ENCODE peak calls at places on chromosome 18, in eight cellular contexts. One of them, this sample, is unnamed.
A peak's percentile ranks its signal among the peaks of the same experiment; 100 is the strongest.

GRCh38 chr18:9613550-9614400 is 584 bp downstream of the PPP4R1 start:
- DNase-seq in OCI-LY7: peak; percentile 68
- DNase-seq in pons: peak; percentile 9
- DNase-seq in RWPE1: peak; percentile 39
- DNase-seq in B cell: peak; percentile 60
- DNase-seq in activated naive CD8-positive, alpha-beta T cell treated with anti-CD3 and anti-CD28 coated beads, Interleukin-2, amount 10 ng/mL, durations not matched to agents 7 days and 5 days: peak; percentile 70
- DNase-seq in HCEC 1CT: peak; percentile 55
- DNase-seq in GM06990: peak; percentile 71
- DNase-seq in this sample: no peak

GRCh38 chr18:3777719-3778118 is 327.7 kb downstream of the TGIF1 start:
- DNase-seq in GM06990: no peak
- DNase-seq in HCEC 1CT: no peak
- DNase-seq in B cell: no peak
- DNase-seq in RWPE1: no peak
- DNase-seq in OCI-LY7: no peak
- DNase-seq in pons: no peak
- DNase-seq in activated naive CD8-positive, alpha-beta T cell treated with anti-CD3 and anti-CD28 coated beads, Interleukin-2, amount 10 ng/mL, durations not matched to agents 7 days and 5 days: no peak
- DNase-seq in this sample: no peak

GRCh38 chr18:68796936-68797690 is 767 bp upstream of the CCDC102B start:
- DNase-seq in RWPE1: peak; percentile 3
- DNase-seq in GM06990: no peak
- DNase-seq in pons: no peak
- DNase-seq in B cell: no peak
- DNase-seq in HCEC 1CT: peak; percentile 85
- DNase-seq in activated naive CD8-positive, alpha-beta T cell treated with anti-CD3 and anti-CD28 coated beads, Interleukin-2, amount 10 ng/mL, durations not matched to agents 7 days and 5 days: no peak
- DNase-seq in OCI-LY7: no peak
- DNase-seq in this sample: no peak

GRCh38 chr18:22188551-22189267 is 19.3 kb downstream of the GATA6 start:
- DNase-seq in RWPE1: no peak
- DNase-seq in OCI-LY7: no peak
- DNase-seq in HCEC 1CT: no peak
- DNase-seq in GM06990: no peak
- DNase-seq in activated naive CD8-positive, alpha-beta T cell treated with anti-CD3 and anti-CD28 coated beads, Interleukin-2, amount 10 ng/mL, durations not matched to agents 7 days and 5 days: no peak
- DNase-seq in pons: no peak
- DNase-seq in B cell: no peak
- DNase-seq in this sample: no peak

GRCh38 chr18:13528739-13529392 is 197.5 kb downstream of the FAM210A start:
- DNase-seq in B cell: no peak
- DNase-seq in OCI-LY7: no peak
- DNase-seq in GM06990: no peak
- DNase-seq in activated naive CD8-positive, alpha-beta T cell treated with anti-CD3 and anti-CD28 coated beads, Interleukin-2, amount 10 ng/mL, durations not matched to agents 7 days and 5 days: no peak
- DNase-seq in pons: no peak
- DNase-seq in HCEC 1CT: no peak
- DNase-seq in RWPE1: no peak
- DNase-seq in this sample: no peak

GRCh38 chr18:51211552-51211951 is 14.1 kb upstream of the MEX3C start:
- DNase-seq in GM06990: peak; percentile 55
- DNase-seq in OCI-LY7: no peak
- DNase-seq in HCEC 1CT: peak; percentile 20
- DNase-seq in RWPE1: peak; percentile 7
- DNase-seq in pons: no peak
- DNase-seq in B cell: no peak
- DNase-seq in activated naive CD8-positive, alpha-beta T cell treated with anti-CD3 and anti-CD28 coated beads, Interleukin-2, amount 10 ng/mL, durations not matched to agents 7 days and 5 days: peak; percentile 64
- DNase-seq in this sample: no peak

GRCh38 chr18:3722662-3723433 is 272.9 kb downstream of the TGIF1 start:
- DNase-seq in pons: no peak
- DNase-seq in OCI-LY7: no peak
- DNase-seq in RWPE1: no peak
- DNase-seq in HCEC 1CT: no peak
- DNase-seq in activated naive CD8-positive, alpha-beta T cell treated with anti-CD3 and anti-CD28 coated beads, Interleukin-2, amount 10 ng/mL, durations not matched to agents 7 days and 5 days: no peak
- DNase-seq in GM06990: no peak
- DNase-seq in B cell: no peak
- DNase-seq in this sample: no peak

GRCh38 chr18:55320399-55321255 is 267.4 kb downstream of the TCF4 start:
- DNase-seq in OCI-LY7: peak; percentile 20
- DNase-seq in activated naive CD8-positive, alpha-beta T cell treated with anti-CD3 and anti-CD28 coated beads, Interleukin-2, amount 10 ng/mL, durations not matched to agents 7 days and 5 days: no peak
- DNase-seq in RWPE1: no peak
- DNase-seq in B cell: peak; percentile 33
- DNase-seq in pons: peak; percentile 80
- DNase-seq in HCEC 1CT: peak; percentile 45
- DNase-seq in GM06990: no peak
- DNase-seq in this sample: no peak

GRCh38 chr18:8800041-8800441 is 94.7 kb downstream of the MTCL1 start:
- DNase-seq in GM06990: no peak
- DNase-seq in OCI-LY7: no peak
- DNase-seq in pons: no peak
- DNase-seq in RWPE1: no peak
- DNase-seq in HCEC 1CT: peak; percentile 72
- DNase-seq in B cell: no peak
- DNase-seq in activated naive CD8-positive, alpha-beta T cell treated with anti-CD3 and anti-CD28 coated beads, Interleukin-2, amount 10 ng/mL, durations not matched to agents 7 days and 5 days: no peak
- DNase-seq in this sample: no peak